ENCODE peak calls at places on chromosomes 13 and 19, in ten cellular contexts. One of them, this sample, is unnamed.
A peak's percentile ranks its signal among the peaks of the same experiment; 100 is the strongest.

GRCh38 chr19:27776524-27776923 is 1436.4 kb downstream of the UQCRFS1 start:
- DNase-seq in Calu3: no peak
- DNase-seq in NCI-H446: no peak
- DNase-seq in COLO829: no peak
- DNase-seq in posterior cingulate gyrus: no peak
- DNase-seq in Caki2: no peak
- DNase-seq in CD8-positive, alpha-beta T cell: no peak
- DNase-seq in stimulated activated CD8-positive, alpha-beta memory T cell treated with anti-CD3 and anti-CD28 coated beads, Interleukin-7, amount 100 ng/mL, for 48 hours: no peak
- DNase-seq in non-pigmented ciliary epithelial cell: no peak
- DNase-seq in GOT3: no peak
- DNase-seq in this sample: no peak

GRCh38 chr13:98327326-98328314 is 150.6 kb upstream of the RNF113B start:
- DNase-seq in COLO829: no peak
- DNase-seq in Caki2: peak; percentile 24
- DNase-seq in posterior cingulate gyrus: no peak
- DNase-seq in GOT3: no peak
- DNase-seq in CD8-positive, alpha-beta T cell: no peak
- DNase-seq in stimulated activated CD8-positive, alpha-beta memory T cell treated with anti-CD3 and anti-CD28 coated beads, Interleukin-7, amount 100 ng/mL, for 48 hours: no peak
- DNase-seq in NCI-H446: no peak
- DNase-seq in Calu3: no peak
- DNase-seq in non-pigmented ciliary epithelial cell: peak; percentile 42
- DNase-seq in this sample: no peak

GRCh38 chr19:49643466-49643865 is 1.5 kb downstream of the SCAF1 start:
- DNase-seq in non-pigmented ciliary epithelial cell: no peak
- DNase-seq in posterior cingulate gyrus: no peak
- DNase-seq in Calu3: no peak
- DNase-seq in NCI-H446: no peak
- DNase-seq in COLO829: no peak
- DNase-seq in CD8-positive, alpha-beta T cell: no peak
- DNase-seq in stimulated activated CD8-positive, alpha-beta memory T cell treated with anti-CD3 and anti-CD28 coated beads, Interleukin-7, amount 100 ng/mL, for 48 hours: no peak
- DNase-seq in GOT3: no peak
- DNase-seq in Caki2: no peak
- DNase-seq in this sample: no peak

GRCh38 chr13:113598481-113598880 is 13.9 kb downstream of the TFDP1 start:
- DNase-seq in Caki2: no peak
- DNase-seq in posterior cingulate gyrus: no peak
- DNase-seq in COLO829: no peak
- DNase-seq in CD8-positive, alpha-beta T cell: no peak
- DNase-seq in Calu3: no peak
- DNase-seq in non-pigmented ciliary epithelial cell: no peak
- DNase-seq in NCI-H446: no peak
- DNase-seq in GOT3: no peak
- DNase-seq in stimulated activated CD8-positive, alpha-beta memory T cell treated with anti-CD3 and anti-CD28 coated beads, Interleukin-7, amount 100 ng/mL, for 48 hours: no peak
- DNase-seq in this sample: no peak

GRCh38 chr13:44191504-44192171 is 182.0 kb upstream of the SERP2 start:
- DNase-seq in GOT3: no peak
- DNase-seq in COLO829: peak; percentile 82
- DNase-seq in Calu3: peak; percentile 33
- DNase-seq in CD8-positive, alpha-beta T cell: peak; percentile 51
- DNase-seq in NCI-H446: peak; percentile 92
- DNase-seq in posterior cingulate gyrus: peak; percentile 45
- DNase-seq in stimulated activated CD8-positive, alpha-beta memory T cell treated with anti-CD3 and anti-CD28 coated beads, Interleukin-7, amount 100 ng/mL, for 48 hours: no peak
- DNase-seq in non-pigmented ciliary epithelial cell: no peak
- DNase-seq in Caki2: no peak
- DNase-seq in this sample: no peak

GRCh38 chr13:94267581-94267980 is 211.9 kb downstream of the DCT start:
- DNase-seq in posterior cingulate gyrus: no peak
- DNase-seq in GOT3: no peak
- DNase-seq in CD8-positive, alpha-beta T cell: no peak
- DNase-seq in non-pigmented ciliary epithelial cell: no peak
- DNase-seq in COLO829: no peak
- DNase-seq in stimulated activated CD8-positive, alpha-beta memory T cell treated with anti-CD3 and anti-CD28 coated beads, Interleukin-7, amount 100 ng/mL, for 48 hours: no peak
- DNase-seq in Calu3: no peak
- DNase-seq in NCI-H446: no peak
- DNase-seq in Caki2: no peak
- DNase-seq in this sample: no peak

GRCh38 chr13:102800145-102801041 is 1.5 kb downstream of the BIVM start:
- DNase-seq in NCI-H446: peak; percentile 63
- DNase-seq in CD8-positive, alpha-beta T cell: peak; percentile 78
- DNase-seq in Calu3: peak; percentile 76
- DNase-seq in stimulated activated CD8-positive, alpha-beta memory T cell treated with anti-CD3 and anti-CD28 coated beads, Interleukin-7, amount 100 ng/mL, for 48 hours: peak; percentile 73
- DNase-seq in non-pigmented ciliary epithelial cell: no peak
- DNase-seq in Caki2: peak; percentile 78
- DNase-seq in GOT3: peak; percentile 23
- DNase-seq in posterior cingulate gyrus: peak; percentile 82
- DNase-seq in COLO829: no peak
- DNase-seq in this sample: peak; percentile 75

GRCh38 chr19:58439576-58440554 is at the start of gene ZNF132:
- DNase-seq in CD8-positive, alpha-beta T cell: peak; percentile 98
- DNase-seq in non-pigmented ciliary epithelial cell: peak; percentile 99
- DNase-seq in stimulated activated CD8-positive, alpha-beta memory T cell treated with anti-CD3 and anti-CD28 coated beads, Interleukin-7, amount 100 ng/mL, for 48 hours: peak; percentile 95
- DNase-seq in Calu3: no peak
- DNase-seq in COLO829: no peak
- DNase-seq in Caki2: peak; percentile 95
- DNase-seq in NCI-H446: peak; percentile 62
- DNase-seq in posterior cingulate gyrus: peak; percentile 97
- DNase-seq in GOT3: peak; percentile 71
- DNase-seq in this sample: peak; percentile 90